ENCODE peak calls at places on chromosome 7, in four cellular contexts. G is fibroblast of lung, H is pancreas, K is H1. J is an unnamed sample. For H3K4me1, the result is how much of the 10 kb centered on the place peaks cover.

GRCh38 chr7:88111842-88112385 is 107.9 kb downstream of the SRI start:
- DNase-seq in K (no peak), H (no peak), G (no peak), J (no peak)

GRCh38 chr7:12030116-12030515 is 181.0 kb upstream of the TMEM106B start:
- DNase-seq in H (no peak), K (no peak), G (peak), J (no peak)

GRCh38 chr7:96713037-96713436 is 3.4 kb upstream of the SEM1 start:
- DNase-seq in G (no peak), H (no peak), K (no peak), J (no peak)

GRCh38 chr7:2008936-2009540 is 223.7 kb downstream of the MAD1L1 start:
- DNase-seq in K (no peak), H (no peak), G (no peak), J (peak)

GRCh38 chr7:34091330-34091917 is 186.1 kb downstream of the BMPER start:
- DNase-seq in K (peak), G (peak), H (no peak), J (no peak)

GRCh38 chr7:29639887-29640600 is 76.4 kb downstream of the PRR15 start:
- DNase-seq in H (no peak), K (no peak), G (no peak), J (no peak)

GRCh38 chr7:2046581-2047271 is 186.0 kb downstream of the MAD1L1 start:
- DNase-seq in K (no peak), G (no peak), H (no peak), J (peak)

GRCh38 chr7:92833766-92834605 is 2.4 kb downstream of the CDK6 start:
- DNase-seq in K (peak), G (peak), H (peak), J (peak)

GRCh38 chr7:87354749-87355148 is 9.3 kb downstream of the CROT start:
- DNase-seq in H (no peak), G (no peak), K (no peak), J (no peak)

GRCh38 chr7:44396498-44396897 is 71.1 kb upstream of the CAMK2B start:
- DNase-seq in H (no peak), K (no peak), G (no peak), J (no peak)

GRCh38 chr7:12722720-12723241 is 35.3 kb downstream of the ARL4A start:
- DNase-seq in K (no peak), G (peak), H (no peak), J (no peak)

GRCh38 chr7:151461096-151461941 is 21.4 kb upstream of the CRYGN start:
- DNase-seq in H (no peak), K (no peak), G (peak), J (no peak)

GRCh38 chr7:148963583-148964509 is 64.5 kb downstream of the PDIA4 start:
- DNase-seq in H (no peak), G (peak), K (no peak), J (no peak)

GRCh38 chr7:42262907-42263466 is 26.0 kb upstream of the GLI3 start:
- DNase-seq in K (no peak), G (peak), H (peak), J (peak)

GRCh38 chr7:16178069-16178468 is 243.3 kb downstream of the CRPPA start:
- DNase-seq in K (no peak), H (no peak), G (no peak), J (no peak)

GRCh38 chr7:151157645-151158329 is 9.7 kb downstream of the GBX1 start:
- DNase-seq in G (peak), H (no peak), K (no peak), J (no peak)

DNA sequence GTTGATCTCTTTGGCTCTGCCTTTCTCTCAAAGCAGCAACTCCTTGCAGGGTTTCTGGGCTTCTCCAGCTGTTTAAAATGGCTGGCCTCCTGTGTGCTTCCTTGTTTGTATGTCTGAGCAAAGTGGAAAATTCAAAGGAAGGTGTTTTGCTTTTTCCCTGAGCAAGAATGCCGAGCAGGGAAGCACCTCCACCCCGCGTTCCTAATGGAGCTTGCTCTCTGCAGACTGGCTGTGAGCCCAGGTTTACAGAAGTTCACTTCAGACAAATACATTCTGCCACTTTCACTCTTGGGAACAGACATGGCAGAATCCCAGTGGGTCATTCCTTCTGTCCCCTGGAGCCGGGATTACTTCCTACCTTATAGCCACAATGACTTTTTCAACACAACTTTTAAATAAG is 181.8 kb upstream of the AGK start:
- DNase-seq in H (no peak), G (peak), K (no peak), J (no peak)
- H3K4me1 ChIP-seq in H (under half), G (under half), K (under half), J (under half)

GRCh38 chr7:53426145-53426750 is 390.8 kb downstream of the POM121L12 start:
- DNase-seq in K (no peak), H (no peak), G (no peak), J (no peak)
- H3K27ac ChIP-seq in K (no peak), H (no peak), G (no peak), J (no peak)

GRCh38 chr7:36279251-36279925 is 110.3 kb upstream of the ANLN start:
- DNase-seq in H (no peak), K (peak), G (peak), J (no peak)

GRCh38 chr7:36283171-36283570 is 106.5 kb upstream of the ANLN start:
- DNase-seq in G (no peak), K (no peak), H (no peak), J (no peak)

GRCh38 chr7:36279926-36280315 is 109.7 kb upstream of the ANLN start:
- DNase-seq in G (no peak), H (no peak), K (no peak), J (no peak)

GRCh38 chr7:36281945-36282727 is 107.5 kb upstream of the ANLN start:
- DNase-seq in H (no peak), G (peak), K (no peak), J (no peak)

DNA sequence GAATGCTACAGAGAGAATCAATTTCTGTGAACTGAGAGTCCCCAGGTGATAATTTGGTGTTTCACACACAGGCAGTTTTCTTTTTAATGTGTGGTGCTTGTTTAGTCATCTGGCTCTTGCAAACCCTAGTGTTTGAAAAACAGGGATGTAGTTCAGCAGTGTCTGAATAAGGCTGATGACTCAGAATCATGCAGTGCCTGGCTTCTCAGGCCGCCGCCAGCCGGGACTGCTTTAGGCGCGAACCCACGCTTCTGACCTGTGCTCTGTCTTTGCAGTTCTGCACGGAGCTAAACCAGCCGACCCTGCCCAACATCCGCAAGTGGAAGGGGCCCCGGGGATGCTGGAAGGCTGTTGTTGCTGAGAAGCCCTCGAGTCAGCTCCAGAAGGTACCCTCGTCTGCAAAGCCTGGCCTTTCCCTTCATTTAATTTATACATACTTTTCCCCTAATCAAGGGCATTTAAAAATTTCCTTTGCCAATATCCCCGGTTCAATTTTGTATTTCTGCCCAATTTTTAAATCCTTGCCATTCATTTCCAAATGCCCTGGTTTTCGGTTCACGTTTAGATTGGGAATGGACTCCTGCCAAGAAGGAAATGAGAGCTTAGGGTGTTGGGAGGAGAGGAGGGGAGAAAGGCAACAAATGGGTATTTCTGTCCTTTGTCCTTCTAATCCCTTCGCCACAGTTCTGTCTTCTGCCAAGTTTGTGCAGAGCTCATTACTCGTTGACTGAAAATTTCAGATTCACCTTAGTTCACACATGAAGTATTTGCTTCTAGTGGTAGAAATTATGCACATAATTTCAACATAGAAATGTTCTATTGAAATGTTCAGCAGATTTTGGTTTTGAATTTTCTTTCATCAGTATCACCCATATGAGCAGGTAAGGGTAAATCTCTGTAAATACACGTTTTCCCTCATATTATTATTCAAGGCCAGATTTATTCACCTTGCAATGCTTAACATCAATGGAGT is 108.5 kb upstream of the ANLN start:
- DNase-seq in H (no peak), K (no peak), G (peak), J (peak)
- H3K4me3 ChIP-seq in H (no peak), K (no peak), G (no peak), J (no peak)

DNA sequence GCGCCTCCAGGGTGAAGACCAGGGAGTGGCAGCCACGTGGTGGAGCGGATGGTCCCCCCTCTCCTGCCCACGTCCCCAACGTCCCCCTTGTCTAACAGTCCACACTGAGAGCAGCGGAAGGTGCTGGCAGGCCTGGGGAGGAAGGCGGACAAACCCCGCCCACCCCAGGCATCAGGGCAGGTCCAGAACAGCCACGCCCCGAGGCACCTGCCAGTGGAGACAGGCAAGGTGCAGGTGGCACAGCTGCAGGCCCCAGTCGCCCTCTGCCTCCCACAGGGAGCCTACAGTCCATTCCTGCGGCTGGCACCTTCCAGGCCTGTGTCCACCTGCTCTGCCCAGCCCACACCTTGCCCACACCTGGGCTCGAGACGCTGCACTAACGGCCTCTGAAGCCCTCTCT is 24.9 kb downstream of the CYP2W1 start:
- DNase-seq in G (no peak), H (no peak), K (no peak), J (no peak)
- H3K4me1 ChIP-seq in G (under half), H (under half), K (under half), J (under half)

J was measured in RWPE2.